ENCODE peak calls at places on chromosome 17, in nine cellular contexts. Y, W, T, P, F, H, K, X and E are unnamed samples.
A peak's percentile ranks its signal among the peaks of the same experiment; 100 is the strongest.

GRCh38 chr17:63275318-63275967 is 170.7 kb downstream of the CYB561 start:
- DNase-seq in Y (no peak), W (peak; percentile 77), T (no peak), P (no peak), F (no peak), H (peak; percentile 95), K (peak; percentile 99), X (no peak), E (no peak)

GRCh38 chr17:31216053-31216751 is 80.8 kb downstream of the OMG start:
- DNase-seq in Y (no peak), W (peak; percentile 74), T (no peak), P (no peak), F (no peak), H (peak; percentile 73), K (peak; percentile 77), X (no peak), E (no peak)

GRCh38 chr17:19346351-19347255 is 15.9 kb downstream of the B9D1 start:
- DNase-seq in Y (peak; percentile 38), W (peak; percentile 62), T (no peak), P (peak; percentile 96), F (no peak), H (peak; percentile 85), K (peak; percentile 95), X (peak; percentile 49), E (no peak)

GRCh38 chr17:15444805-15445204 is 22.6 kb downstream of the CDRT4 start:
- DNase-seq in Y (no peak), W (no peak), T (no peak), P (no peak), F (no peak), H (no peak), K (peak; percentile 93), X (no peak), E (no peak)

GRCh38 chr17:58305626-58306025 is 23.0 kb downstream of the TSPOAP1 start:
- DNase-seq in Y (no peak), W (no peak), T (no peak), P (no peak), F (no peak), H (no peak), K (no peak), X (no peak), E (no peak)

GRCh38 chr17:76474238-76474637 is 6.8 kb downstream of the AANAT start:
- DNase-seq in Y (no peak), W (no peak), T (no peak), P (no peak), F (no peak), H (no peak), K (no peak), X (no peak), E (no peak)

GRCh38 chr17:50479522-50480141 is 972 bp downstream of the RSAD1 start:
- DNase-seq in Y (peak; percentile 97), W (peak; percentile 21), T (peak; percentile 51), P (peak; percentile 84), F (peak; percentile 29), H (peak; percentile 68), K (peak; percentile 70), X (peak; percentile 76), E (peak; percentile 87)

GRCh38 chr17:31392002-31392855 is 754 bp downstream of the RAB11FIP4 start:
- DNase-seq in Y (no peak), W (no peak), T (no peak), P (peak; percentile 60), F (no peak), H (no peak), K (no peak), X (no peak), E (no peak)

GRCh38 chr17:28381141-28381825 is 9.8 kb downstream of the SARM1 start:
- DNase-seq in Y (peak; percentile 79), W (no peak), T (no peak), P (no peak), F (peak; percentile 60), H (no peak), K (no peak), X (no peak), E (peak; percentile 76)